ENCODE peak calls at places on chromosomes 16 and 17, in nine cellular contexts. I is K562, D is erythroblast, E is stomach, S is body of pancreas, G is prostate gland, Y is suprapubic skin, F is esophagus squamous epithelium, C is gastrocnemius medialis. T is an unnamed sample.

GRCh38 chr16:89383095-89384003 is 107.0 kb downstream of the ANKRD11 start:
- DNase-seq in Y (no peak), G (peak), F (no peak), E (peak), S (peak), D (peak), C (no peak), I (peak), T (peak)

GRCh38 chr17:47733047-47733413 is at the start of gene TBX21:
- DNase-seq in S (peak), E (peak), I (peak), G (peak), C (peak), D (peak), Y (peak), F (peak), T (no peak)

GRCh38 chr16:82302007-82302733 is 132.1 kb upstream of the MPHOSPH6 start:
- DNase-seq in C (no peak), F (no peak), I (no peak), S (peak), G (no peak), D (no peak), E (no peak), Y (no peak), T (no peak)

GRCh38 chr16:23608194-23608593 is 12.1 kb upstream of the NDUFAB1 start:
- DNase-seq in D (no peak), G (no peak), C (no peak), E (no peak), F (no peak), Y (no peak), S (no peak), I (no peak), T (peak)

GRCh38 chr16:77599793-77600415 is 122.4 kb upstream of the NUDT7 start:
- DNase-seq in D (peak), G (peak), E (no peak), F (no peak), I (peak), C (no peak), Y (no peak), S (peak), T (peak)

GRCh38 chr16:50692644-50692998 is 785 bp upstream of the NOD2 start:
- DNase-seq in F (no peak), D (no peak), E (no peak), G (no peak), I (no peak), S (no peak), C (no peak), Y (no peak), T (no peak)

GRCh38 chr17:21127508-21128077 is 829 bp downstream of the DHRS7B start:
- DNase-seq in F (no peak), C (no peak), E (no peak), G (no peak), D (no peak), S (no peak), Y (no peak), I (no peak), T (no peak)

GRCh38 chr16:79805621-79806020 is 205.1 kb upstream of the MAF start:
- DNase-seq in I (no peak), F (no peak), C (no peak), Y (no peak), S (no peak), D (no peak), E (no peak), G (no peak), T (no peak)

GRCh38 chr17:17021194-17021863 is 20.9 kb upstream of the MPRIP start:
- DNase-seq in Y (no peak), C (no peak), I (peak), D (no peak), S (peak), F (no peak), E (peak), G (no peak), T (peak)

GRCh38 chr17:61617261-61617660 is 26.2 kb upstream of the NACA2 start:
- DNase-seq in C (no peak), E (no peak), D (no peak), S (no peak), G (no peak), F (no peak), I (no peak), Y (no peak), T (no peak)

GRCh38 chr16:79845006-79845733 is 244.6 kb upstream of the MAF start:
- DNase-seq in F (no peak), D (no peak), C (no peak), E (no peak), I (no peak), S (no peak), Y (no peak), G (no peak), T (no peak)

GRCh38 chr17:53662608-53663007 is 160.1 kb upstream of the KIF2B start:
- DNase-seq in C (no peak), D (peak), I (peak), S (no peak), Y (no peak), G (no peak), F (no peak), E (no peak), T (no peak)

GRCh38 chr16:86509759-86510464 is 415 bp upstream of the FOXF1 start:
- DNase-seq in S (no peak), I (no peak), Y (no peak), E (peak), G (no peak), C (no peak), D (no peak), F (no peak), T (peak)

GRCh38 chr16:88703486-88704309 is 2.5 kb downstream of the RNF166 start:
- DNase-seq in G (no peak), F (no peak), I (no peak), E (peak), Y (no peak), C (no peak), S (no peak), D (peak), T (no peak)

GRCh38 chr17:4444782-4445473 is 11.2 kb downstream of the SPNS3 start:
- DNase-seq in I (no peak), C (peak), D (peak), Y (no peak), S (peak), G (peak), F (no peak), E (peak), T (peak)

GRCh38 chr17:48510761-48511604 is 19.8 kb downstream of the HOXB1 start:
- DNase-seq in E (no peak), I (no peak), Y (no peak), C (no peak), D (no peak), G (no peak), F (no peak), S (no peak), T (no peak)

GRCh38 chr17:6163632-6164319 is 93.6 kb downstream of the WSCD1 start:
- DNase-seq in Y (no peak), E (no peak), D (no peak), C (no peak), I (no peak), G (no peak), S (peak), F (no peak), T (no peak)

GRCh38 chr17:81354944-81355327 is 40.3 kb upstream of the BAHCC1 start:
- DNase-seq in Y (no peak), C (no peak), F (no peak), I (peak), D (no peak), S (peak), G (no peak), E (no peak), T (no peak)

DNA sequence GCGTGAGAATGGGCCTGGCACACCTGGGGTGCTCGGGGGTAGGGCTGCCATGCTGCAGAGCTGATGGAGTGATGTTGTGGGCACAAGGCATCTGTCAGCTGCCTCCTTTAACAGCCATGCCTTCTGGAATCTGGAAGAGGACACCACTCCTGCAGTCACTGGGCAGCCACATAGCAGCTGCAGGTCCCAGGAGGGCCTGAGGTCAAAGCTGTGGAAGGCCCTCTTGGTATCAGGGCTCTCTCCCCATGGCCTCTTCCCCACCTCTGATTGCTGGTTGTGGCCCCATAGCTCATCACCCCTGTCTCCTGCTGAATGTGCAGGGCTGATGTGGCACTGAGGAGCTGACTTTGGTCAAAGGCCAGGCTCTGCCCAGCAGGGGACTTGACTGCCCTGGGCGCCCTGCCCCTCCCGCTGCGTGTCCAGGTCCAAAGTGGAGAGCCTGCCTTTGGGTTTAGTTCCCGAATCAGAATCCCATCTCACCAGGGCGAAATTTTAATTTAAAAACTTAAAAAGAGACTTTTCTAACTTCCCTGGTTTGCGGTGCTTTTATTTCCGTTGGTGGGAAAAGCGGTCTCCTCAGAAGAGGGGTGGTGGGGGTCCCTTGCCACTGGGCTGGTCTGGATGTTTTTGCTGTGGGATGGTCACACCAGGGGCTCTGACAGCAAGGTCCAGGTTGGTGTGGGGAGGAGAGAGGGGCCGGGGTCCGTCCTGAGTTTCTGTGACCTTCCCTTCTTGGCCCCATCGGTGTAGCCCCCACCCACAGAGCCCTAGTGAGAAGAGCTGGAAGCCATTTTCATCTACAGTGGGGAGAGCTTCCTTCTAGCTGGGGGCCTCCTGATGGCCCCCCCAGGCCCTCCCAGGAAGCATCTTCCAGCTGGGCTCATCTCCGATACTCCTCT is 5.9 kb downstream of the UBALD2 start:
- DNase-seq in S (no peak), G (no peak), Y (no peak), E (no peak), I (no peak), C (no peak), F (no peak), D (no peak), T (no peak)
- TF ChIP-seq POLR2A in S (no peak), G (no peak), Y (no peak), E (no peak), I (peak), C (peak), F (no peak), D (no peak), T (no peak)

GRCh38 chr17:64781013-64781392 is 118.9 kb upstream of the SMURF2 start:
- DNase-seq in F (no peak), G (no peak), S (peak), I (no peak), E (no peak), Y (peak), C (no peak), D (no peak), T (no peak)
- TF ChIP-seq POLR2A in F (no peak), G (no peak), S (no peak), I (no peak), E (no peak), Y (no peak), C (no peak), D (no peak), T (no peak)

DNA sequence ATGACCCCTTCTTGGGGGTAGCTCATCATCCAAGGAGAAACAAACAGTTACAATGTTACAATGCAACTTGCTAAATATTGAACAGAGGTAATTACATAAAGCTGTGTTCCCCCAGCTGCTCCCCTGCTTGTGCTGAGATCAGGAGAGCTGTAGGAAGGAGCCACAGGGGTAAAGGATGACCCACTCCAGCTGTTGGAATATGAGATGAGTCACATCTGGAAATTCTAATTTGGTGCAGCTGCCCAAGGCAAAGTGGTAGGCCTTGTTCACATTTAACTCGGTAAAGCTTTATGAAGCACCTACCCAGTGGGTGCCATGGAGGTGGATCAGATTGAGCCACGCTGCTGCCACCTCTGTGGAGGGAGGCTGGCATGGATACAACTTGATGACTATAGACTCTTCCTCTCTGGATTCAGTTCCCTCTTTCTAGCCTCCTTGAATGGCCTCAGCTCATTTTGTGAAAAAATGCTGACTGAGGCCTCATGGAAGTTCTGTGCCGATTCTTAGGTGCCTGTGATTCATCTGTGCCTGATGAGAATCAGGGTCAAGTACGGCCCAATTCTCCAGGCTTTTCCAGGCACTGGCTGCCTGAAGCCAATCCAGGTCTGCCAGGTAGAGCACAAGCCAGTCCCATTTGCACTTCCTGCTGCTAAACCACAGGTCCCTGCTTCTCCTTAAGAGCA is 7.5 kb downstream of the ZNF689 start:
- DNase-seq in E (no peak), S (no peak), G (no peak), I (no peak), C (no peak), F (no peak), D (no peak), Y (no peak), T (no peak)
- TF ChIP-seq POLR2A in E (no peak), S (no peak), G (no peak), I (peak), C (no peak), F (no peak), D (peak), Y (no peak), T (no peak)

DNA sequence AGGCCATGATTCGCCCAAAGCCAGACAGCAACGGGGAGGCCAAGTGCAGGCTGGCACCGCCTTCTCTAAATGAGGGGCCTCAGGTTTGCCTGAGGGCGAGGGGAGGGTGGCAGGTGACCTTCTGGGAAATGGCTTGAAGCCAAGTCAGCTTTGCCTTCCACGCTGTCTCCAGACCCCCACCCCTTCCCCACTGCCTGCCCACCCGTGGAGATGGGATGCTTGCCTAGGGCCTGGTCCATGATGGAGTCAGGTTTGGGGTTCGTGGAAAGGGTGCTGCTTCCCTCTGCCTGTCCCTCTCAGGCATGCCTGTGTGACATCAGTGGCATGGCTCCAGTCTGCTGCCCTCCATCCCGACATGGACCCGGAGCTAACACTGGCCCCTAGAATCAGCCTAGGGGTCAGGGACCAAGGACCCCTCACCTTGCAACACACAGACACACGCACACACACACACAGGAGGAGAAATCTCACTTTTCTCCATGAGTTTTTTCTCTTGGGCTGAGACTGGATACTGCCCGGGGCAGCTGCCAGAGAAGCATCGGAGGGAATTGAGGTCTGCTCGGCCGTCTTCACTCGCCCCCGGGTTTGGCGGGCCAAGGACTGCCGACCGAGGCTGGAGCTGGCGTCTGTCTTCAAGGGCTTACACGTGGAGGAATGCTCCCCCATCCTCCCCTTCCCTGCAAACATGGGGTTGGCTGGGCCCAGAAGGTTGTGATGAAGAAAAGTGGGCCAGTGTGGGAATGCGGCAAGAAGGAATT is 18.7 kb downstream of the NGFR start:
- DNase-seq in F (no peak), C (no peak), E (no peak), I (no peak), Y (no peak), G (no peak), D (no peak), S (peak), T (no peak)
- TF ChIP-seq POLR2A in F (no peak), C (no peak), E (no peak), I (no peak), Y (no peak), G (no peak), D (no peak), S (no peak), T (no peak)

GRCh38 chr17:7204828-7205461 is 14.7 kb downstream of the DLG4 start:
- DNase-seq in Y (peak), S (peak), E (peak), G (no peak), C (peak), D (peak), F (peak), I (peak), T (no peak)
- TF ChIP-seq POLR2A in Y (no peak), S (no peak), E (no peak), G (peak), C (no peak), D (no peak), F (no peak), I (no peak), T (no peak)

GRCh38 chr17:63817736-63818385 is 9.4 kb upstream of the PSMC5 start:
- DNase-seq in C (no peak), E (no peak), F (no peak), Y (no peak), S (no peak), G (no peak), I (no peak), D (no peak), T (no peak)
- TF ChIP-seq POLR2A in C (no peak), E (no peak), F (no peak), Y (no peak), S (no peak), G (no peak), I (peak), D (no peak), T (no peak)

GRCh38 chr17:67343237-67343636 is 23.1 kb downstream of the PSMD12 start:
- DNase-seq in G (no peak), S (no peak), D (no peak), E (no peak), I (no peak), C (no peak), Y (no peak), F (no peak), T (no peak)
- TF ChIP-seq POLR2A in G (no peak), S (no peak), D (no peak), E (no peak), I (peak), C (no peak), Y (no peak), F (no peak), T (no peak)

GRCh38 chr16:30893744-30894539 is at the start of gene BCL7C:
- DNase-seq in F (peak), G (peak), S (peak), E (peak), C (peak), I (peak), D (peak), Y (peak), T (peak)
- TF ChIP-seq POLR2A in F (peak), G (peak), S (peak), E (no peak), C (peak), I (peak), D (peak), Y (peak), T (peak)

GRCh38 chr17:19975601-19976000 is 2.0 kb downstream of the AKAP10 start:
- DNase-seq in E (no peak), D (no peak), I (no peak), S (no peak), C (no peak), F (no peak), G (no peak), Y (no peak), T (no peak)

GRCh38 chr17:19978803-19979202 is 1.2 kb upstream of the AKAP10 start:
- DNase-seq in I (no peak), C (no peak), F (no peak), D (peak), E (no peak), G (no peak), Y (no peak), S (no peak), T (no peak)

GRCh38 chr17:19979917-19980770 is 2.5 kb upstream of the AKAP10 start:
- DNase-seq in Y (no peak), S (peak), C (no peak), F (no peak), D (no peak), G (no peak), E (no peak), I (no peak), T (no peak)

GRCh38 chr17:19977360-19978205 is at the start of gene AKAP10:
- DNase-seq in G (peak), C (peak), I (peak), S (peak), Y (peak), E (peak), F (peak), D (peak), T (peak)

DNA sequence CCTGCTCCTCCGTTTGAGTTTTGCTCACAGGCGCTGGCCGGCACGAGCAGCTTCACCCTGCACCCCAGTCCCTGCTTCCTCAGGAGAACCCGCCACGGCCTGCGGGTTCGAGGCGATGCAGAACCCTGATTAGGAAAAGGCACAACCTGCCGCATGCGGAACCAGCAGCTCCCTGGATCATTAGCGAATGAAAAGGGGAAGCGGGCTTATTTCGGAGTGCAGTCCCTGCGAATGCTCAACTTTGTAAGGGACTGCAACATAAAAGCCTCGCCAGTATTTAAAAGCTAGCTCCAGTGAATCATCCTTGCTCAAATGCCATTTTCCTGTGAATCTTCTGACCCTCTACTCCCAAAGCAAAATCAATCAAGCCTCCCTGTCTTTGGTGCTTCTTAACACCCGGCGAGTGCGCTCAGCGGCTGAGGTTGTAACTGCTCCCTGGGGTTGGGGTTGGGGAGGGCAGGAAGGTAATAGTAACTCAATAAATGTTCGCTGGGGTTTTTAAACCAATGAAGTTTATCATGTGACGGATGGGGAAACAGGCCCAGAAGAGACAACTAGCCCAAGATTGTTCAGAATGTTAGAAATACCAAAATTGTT is 676 bp upstream of the AKAP10 start:
- DNase-seq in E (no peak), D (peak), S (no peak), C (no peak), G (peak), I (no peak), F (no peak), Y (no peak), T (no peak)
- TF ChIP-seq POLR2A in E (no peak), D (peak), S (no peak), C (no peak), G (no peak), I (no peak), F (no peak), Y (no peak), T (no peak)

GRCh38 chr17:67290994-67291362 is 46.0 kb upstream of the HELZ start:
- DNase-seq in G (no peak), I (no peak), E (no peak), D (no peak), S (no peak), F (no peak), C (no peak), Y (no peak), T (no peak)
- TF ChIP-seq POLR2A in G (no peak), I (no peak), E (no peak), D (no peak), S (no peak), F (no peak), C (no peak), Y (no peak), T (no peak)

T was measured in H54.